ENCODE peak calls at places on chromosomes 4 and X, in four cellular contexts. M, I, W and V are unnamed samples.

GRCh38 chr4:10333942-10334341 is 123.3 kb downstream of the ZNF518B start:
- DNase-seq in I (no peak), W (no peak), M (no peak), V (peak; percentile 51)

GRCh38 chr4:56727150-56727549 is 46.1 kb upstream of the HOPX start:
- DNase-seq in M (no peak), I (no peak), W (no peak), V (no peak)

GRCh38 chr4:123398151-123398802 is 1.7 kb downstream of the SPRY1 start:
- DNase-seq in M (no peak), W (peak; percentile 47), I (no peak), V (no peak)

GRCh38 chr4:106048250-106048931 is 153.1 kb downstream of the NPNT start:
- DNase-seq in W (no peak), M (no peak), I (no peak), V (no peak)

GRCh38 chr4:168273838-168274237 is 44.7 kb downstream of the DDX60 start:
- DNase-seq in W (no peak), M (no peak), I (no peak), V (no peak)

GRCh38 chr4:56908206-56909082 is 744 bp downstream of the REST start:
- DNase-seq in W (peak; percentile 82), I (peak; percentile 47), M (no peak), V (peak; percentile 83)

GRCh38 chrX:16892504-16893362 is 22.6 kb upstream of the RBBP7 start:
- DNase-seq in I (peak; percentile 50), M (peak; percentile 25), W (peak; percentile 66), V (peak; percentile 62)

GRCh38 chr4:4406455-4407298 is 19.8 kb downstream of the NSG1 start:
- DNase-seq in I (no peak), M (no peak), W (no peak), V (no peak)

GRCh38 chr4:82810171-82810570 is 11.6 kb upstream of the SCD5 start:
- DNase-seq in M (no peak), I (no peak), W (no peak), V (no peak)

GRCh38 chr4:60805500-60806313 is 394.4 kb upstream of the ADGRL3 start:
- DNase-seq in M (no peak), W (no peak), I (peak; percentile 32), V (no peak)

GRCh38 chr4:108049406-108049805 is 59.7 kb downstream of the HADH start:
- DNase-seq in M (no peak), W (no peak), I (no peak), V (no peak)

GRCh38 chr4:104728380-104729122 is 233.9 kb upstream of the CXXC4 start:
- DNase-seq in I (peak; percentile 85), W (no peak), M (no peak), V (no peak)

GRCh38 chrX:55488268-55488558 is 1.4 kb downstream of the USP51 start:
- DNase-seq in W (no peak), M (no peak), I (no peak), V (no peak)

GRCh38 chr4:78058591-78059523 is 1.7 kb downstream of the FRAS1 start:
- DNase-seq in I (peak; percentile 19), W (no peak), M (no peak), V (peak; percentile 21)

GRCh38 chr4:87502580-87503238 is 26.5 kb downstream of the SPARCL1 start:
- DNase-seq in W (no peak), M (no peak), I (no peak), V (no peak)

GRCh38 chr4:143337600-143338287 is 1.1 kb downstream of the GAB1 start:
- DNase-seq in M (no peak), I (peak; percentile 70), W (no peak), V (no peak)
- TF ChIP-seq EZH2 in M (peak; percentile 37), I (no peak), W (no peak), V (no peak)

GRCh38 chr4:6891436-6892170 is 18.0 kb upstream of the TBC1D14 start:
- DNase-seq in I (no peak), W (no peak), M (no peak), V (no peak)
- TF ChIP-seq CBX5 in I (no peak), W (no peak), M (no peak), V (no peak)

GRCh38 chrX:2840961-2841360 is 12.2 kb downstream of the GYG2 start:
- DNase-seq in I (no peak), M (no peak), W (no peak), V (no peak)
- TF ChIP-seq EZH2 in I (no peak), M (no peak), W (no peak), V (no peak)

DNA sequence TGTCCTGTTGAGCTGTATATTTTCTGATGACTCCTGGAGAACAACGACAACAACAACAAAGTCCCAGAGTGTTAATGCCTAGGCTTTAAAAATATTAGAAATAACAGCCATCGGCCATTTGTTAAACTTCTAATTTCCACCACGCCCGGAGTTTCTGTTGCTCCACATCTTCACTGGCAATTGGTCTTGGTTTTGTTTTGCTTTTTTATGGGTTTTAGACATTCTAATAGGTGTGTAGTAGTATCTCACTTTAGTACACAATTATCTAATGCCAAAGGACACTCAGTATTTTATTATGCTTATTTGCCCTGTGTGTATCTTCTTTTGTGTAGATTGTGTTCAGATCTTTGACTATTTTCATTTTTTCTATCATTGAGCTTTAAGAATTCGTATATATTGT is 5.0 kb downstream of the MAGEA12 start:
- DNase-seq in W (no peak), M (no peak), I (no peak), V (no peak)
- TF ChIP-seq CBX5 in W (no peak), M (no peak), I (no peak), V (no peak)

GRCh38 chr4:84491420-84491819 is 7.7 kb downstream of the NKX6-1 start:
- DNase-seq in I (no peak), M (no peak), W (no peak), V (no peak)

GRCh38 chr4:84494518-84494917 is 4.6 kb downstream of the NKX6-1 start:
- DNase-seq in W (no peak), M (no peak), I (no peak), V (no peak)

GRCh38 chr4:84492737-84493091 is 6.4 kb downstream of the NKX6-1 start:
- DNase-seq in W (no peak), M (no peak), I (no peak), V (no peak)

GRCh38 chr4:84490663-84491062 is 8.4 kb downstream of the NKX6-1 start:
- DNase-seq in M (no peak), I (no peak), W (no peak), V (no peak)

GRCh38 chr4:84492290-84492689 is 6.8 kb downstream of the NKX6-1 start:
- DNase-seq in I (no peak), M (no peak), W (no peak), V (no peak)
- TF ChIP-seq EZH2 in I (no peak), M (no peak), W (no peak), V (no peak)

GRCh38 chr4:26145212-26145611 is 175.6 kb upstream of the RBPJ start:
- DNase-seq in I (peak; percentile 47), W (no peak), M (no peak), V (no peak)
- TF ChIP-seq CBX5 in I (no peak), W (no peak), M (no peak), V (no peak)

GRCh38 chr4:84497220-84497834 is 1.8 kb downstream of the NKX6-1 start:
- DNase-seq in M (no peak), W (no peak), I (no peak), V (peak; percentile 60)

GRCh38 chr4:84496356-84497219 is 2.5 kb downstream of the NKX6-1 start:
- DNase-seq in W (no peak), M (no peak), I (no peak), V (peak; percentile 78)

GRCh38 chr4:84497835-84498202 is 1.3 kb downstream of the NKX6-1 start:
- DNase-seq in I (no peak), M (no peak), W (no peak), V (peak; percentile 76)

GRCh38 chr4:84495448-84496221 is 3.5 kb downstream of the NKX6-1 start:
- DNase-seq in I (no peak), W (no peak), M (no peak), V (peak; percentile 70)

DNA sequence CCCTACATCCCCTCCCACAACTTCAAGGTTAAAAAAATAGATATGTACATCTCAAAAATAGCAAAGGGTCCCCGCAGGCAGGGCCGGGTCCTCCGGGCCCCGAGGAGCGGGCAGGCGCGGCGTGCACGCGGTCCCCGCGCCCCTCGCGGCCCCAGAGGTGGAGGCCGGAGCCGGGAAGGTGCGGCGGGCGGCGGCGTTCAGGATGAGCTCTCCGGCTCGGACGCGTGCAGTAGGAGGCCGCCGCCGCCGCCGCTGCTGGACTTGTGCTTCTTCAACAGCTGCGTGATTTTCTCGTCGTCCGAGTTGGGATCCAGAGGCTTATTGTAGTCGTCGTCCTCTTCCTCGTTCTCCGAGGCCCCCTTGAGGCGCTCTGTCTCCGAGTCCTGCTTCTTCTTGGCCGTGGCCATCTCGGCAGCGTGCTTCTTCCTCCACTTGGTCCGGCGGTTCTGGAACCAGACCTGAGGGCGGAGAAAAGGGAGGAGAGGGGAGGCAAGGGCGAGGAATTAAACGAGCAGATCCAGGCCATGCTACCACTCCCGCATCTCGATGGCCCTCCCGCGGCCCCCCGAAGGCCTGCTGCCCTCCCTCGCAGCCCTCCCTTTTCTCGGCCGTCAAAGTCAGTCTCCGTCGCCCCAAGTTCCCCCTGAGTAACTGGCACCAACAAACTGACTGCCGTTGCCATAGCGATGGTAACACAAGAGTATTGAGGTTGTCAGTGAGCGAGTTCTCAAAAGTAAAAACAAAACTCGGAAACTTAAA is 5.8 kb downstream of the NKX6-1 start:
- DNase-seq in M (no peak), W (no peak), I (no peak), V (no peak)
- TF ChIP-seq EZH2 in M (no peak), W (no peak), I (no peak), V (peak; percentile 99)